ENCODE peak calls at places on chromosomes 2 and 18, in five cellular contexts. E, K, J, D and P are unnamed samples.

GRCh38 chr18:79792096-79792987 is 5.4 kb upstream of the KCNG2 start:
- DNase-seq in E (no peak), K (no peak), J (no peak), D (no peak), P (no peak)

GRCh38 chr2:210310550-210310949 is 4.4 kb downstream of the MYL1 start:
- DNase-seq in E (no peak), K (no peak), J (no peak), D (no peak), P (no peak)

GRCh38 chr2:3313845-3314375 is 63.7 kb downstream of the EIPR1 start:
- DNase-seq in E (peak), K (no peak), J (peak), D (peak), P (no peak)

GRCh38 chr2:172333626-172334330 is 93.6 kb upstream of the ITGA6 start:
- DNase-seq in E (no peak), K (no peak), J (no peak), D (no peak), P (no peak)

GRCh38 chr2:139142252-139142651 is 362.1 kb upstream of the NXPH2 start:
- DNase-seq in E (no peak), K (peak), J (peak), D (peak), P (peak)

GRCh38 chr2:161030260-161031063 is 129.8 kb upstream of the TANK start:
- DNase-seq in E (no peak), K (no peak), J (peak), D (peak), P (no peak)

GRCh38 chr2:96869824-96870630 is at the start of gene SEMA4C:
- DNase-seq in E (peak), K (no peak), J (peak), D (peak), P (peak)

GRCh38 chr2:104969564-104969963 is 68.3 kb upstream of the MRPS9 start:
- DNase-seq in E (no peak), K (no peak), J (no peak), D (no peak), P (no peak)

GRCh38 chr2:130328710-130329109 is 14.0 kb upstream of the IMP4 start:
- DNase-seq in E (no peak), K (no peak), J (peak), D (peak), P (no peak)

GRCh38 chr2:174593574-174594203 is 3.9 kb downstream of the WIPF1 start:
- DNase-seq in E (no peak), K (peak), J (peak), D (peak), P (peak)

GRCh38 chr2:10120938-10121574 is 1.5 kb upstream of the RRM2 start:
- DNase-seq in E (no peak), K (peak), J (peak), D (peak), P (no peak)

GRCh38 chr2:9099341-9099751 is 95.9 kb upstream of the MBOAT2 start:
- DNase-seq in E (no peak), K (peak), J (no peak), D (peak), P (no peak)

GRCh38 chr2:71064754-71065621 is 3.5 kb upstream of the NAGK start:
- DNase-seq in E (no peak), K (peak), J (peak), D (peak), P (no peak)

GRCh38 chr2:31428001-31428418 is 13.5 kb upstream of the XDH start:
- DNase-seq in E (no peak), K (peak), J (peak), D (no peak), P (no peak)

GRCh38 chr18:12027480-12027879 is 46.2 kb downstream of the IMPA2 start:
- DNase-seq in E (no peak), K (no peak), J (no peak), D (no peak), P (no peak)

GRCh38 chr2:229282758-229283546 is 11.9 kb upstream of the PID1 start:
- DNase-seq in E (no peak), K (no peak), J (peak), D (peak), P (no peak)

GRCh38 chr2:223442874-223443273 is 159.3 kb downstream of the SCG2 start:
- DNase-seq in E (no peak), K (no peak), J (no peak), D (no peak), P (no peak)

GRCh38 chr18:29681578-29681977 is 1361.0 kb downstream of the DSC3 start:
- DNase-seq in E (no peak), K (no peak), J (no peak), D (no peak), P (no peak)

GRCh38 chr2:219056176-219056895 is 4.4 kb downstream of the IHH start:
- DNase-seq in E (no peak), K (no peak), J (no peak), D (no peak), P (no peak)

GRCh38 chr2:58633576-58634365 is 392.6 kb upstream of the FANCL start:
- DNase-seq in E (no peak), K (no peak), J (peak), D (peak), P (no peak)

GRCh38 chr2:10288606-10289005 is 14.1 kb upstream of the HPCAL1 start:
- DNase-seq in E (no peak), K (no peak), J (no peak), D (no peak), P (no peak)

GRCh38 chr18:79898952-79899608 is 52.4 kb downstream of the SLC66A2 start:
- DNase-seq in E (no peak), K (no peak), J (no peak), D (no peak), P (no peak)

GRCh38 chr2:16664052-16664731 is 1.4 kb downstream of the CYRIA start:
- DNase-seq in E (peak), K (peak), J (no peak), D (peak), P (peak)

GRCh38 chr2:129780316-129781282 is 198.9 kb upstream of the RAB6C start:
- DNase-seq in E (no peak), K (no peak), J (no peak), D (no peak), P (no peak)

GRCh38 chr2:211869134-211869533 is 669.5 kb downstream of the ERBB4 start:
- DNase-seq in E (peak), K (no peak), J (no peak), D (no peak), P (no peak)

GRCh38 chr2:167196461-167197252 is 308.4 kb downstream of the XIRP2 start:
- DNase-seq in E (peak), K (peak), J (peak), D (peak), P (no peak)

GRCh38 chr2:109318150-109318948 is 189.3 kb downstream of the SH3RF3 start:
- DNase-seq in E (no peak), K (no peak), J (peak), D (peak), P (no peak)

GRCh38 chr2:167258712-167259111 is 370.4 kb downstream of the XIRP2 start:
- DNase-seq in E (no peak), K (no peak), J (no peak), D (no peak), P (no peak)

GRCh38 chr2:15278296-15278695 is 282.8 kb downstream of the NBAS start:
- DNase-seq in E (no peak), K (no peak), J (no peak), D (no peak), P (no peak)

GRCh38 chr2:15633971-15634346 is 42.3 kb downstream of the DDX1 start:
- DNase-seq in E (no peak), K (no peak), J (no peak), D (no peak), P (no peak)

GRCh38 chr2:179410552-179411356 is 146.1 kb upstream of the SESTD1 start:
- DNase-seq in E (peak), K (peak), J (peak), D (peak), P (peak)

GRCh38 chr2:60353406-60353800 is 200.1 kb downstream of the BCL11A start:
- DNase-seq in E (no peak), K (peak), J (no peak), D (no peak), P (no peak)

GRCh38 chr2:43426305-43427031 is 169.4 kb downstream of the THADA start:
- DNase-seq in E (peak), K (peak), J (peak), D (peak), P (no peak)

GRCh38 chr18:78776706-78777105 is 202.9 kb upstream of the SALL3 start:
- DNase-seq in E (no peak), K (no peak), J (no peak), D (no peak), P (no peak)

DNA sequence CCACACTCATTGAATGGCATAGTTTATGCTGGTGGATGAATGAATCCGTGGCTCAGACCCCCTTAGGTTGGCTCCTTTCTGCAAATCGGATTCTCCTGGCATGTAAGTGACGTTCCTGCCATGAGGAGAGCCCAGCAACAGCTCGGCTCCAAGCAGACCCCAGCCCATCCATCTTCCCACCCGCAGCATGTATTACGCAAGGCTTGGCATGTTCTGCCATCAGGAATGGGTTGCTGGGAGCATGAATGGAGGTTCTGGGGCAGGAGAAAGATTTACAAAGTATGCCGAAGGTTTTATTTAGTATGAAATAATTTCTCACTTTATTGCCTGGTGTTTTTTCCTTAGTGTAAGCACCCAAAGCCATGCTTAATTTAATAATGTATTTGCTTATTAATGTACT is 128.4 kb downstream of the ACKR3 start:
- DNase-seq in E (no peak), K (no peak), J (no peak), D (no peak), P (no peak)
- TF ChIP-seq CTCF in E (no peak), K (no peak), J (no peak), D (no peak), P (no peak)

DNA sequence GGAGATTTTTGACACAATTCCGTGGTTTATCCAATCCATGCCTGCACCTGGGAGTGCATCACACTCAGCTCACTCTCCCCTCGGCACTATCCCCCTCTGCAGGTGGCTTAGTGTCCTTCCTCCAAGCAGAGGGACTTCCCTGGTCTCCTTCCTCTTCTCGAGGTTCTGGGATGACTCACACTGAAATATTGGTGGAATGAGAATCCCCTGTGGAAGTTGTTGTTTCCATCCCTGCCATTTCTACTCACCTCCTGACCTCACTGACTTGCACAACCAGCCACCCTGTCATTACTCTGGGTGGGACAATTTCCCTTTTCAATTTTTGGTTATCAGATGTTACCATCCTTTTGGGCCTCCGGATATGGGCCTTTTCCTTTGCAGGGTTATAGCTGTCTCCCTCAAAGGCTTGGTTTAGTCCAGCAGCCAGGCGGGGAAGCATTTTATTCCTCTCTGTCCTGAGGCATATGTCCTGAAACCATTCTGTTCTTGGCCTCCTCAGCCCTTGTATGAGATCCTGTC is 59.9 kb downstream of the PTPRM start:
- DNase-seq in E (no peak), K (no peak), J (peak), D (peak), P (peak)
- TF ChIP-seq CTCF in E (no peak), K (no peak), J (peak), D (peak), P (no peak)

GRCh38 chr2:162071016-162071415 is 3.0 kb downstream of the DPP4 start:
- DNase-seq in E (no peak), K (no peak), J (peak), D (no peak), P (no peak)

GRCh38 chr2:162069200-162069910 is 4.7 kb downstream of the DPP4 start:
- DNase-seq in E (no peak), K (no peak), J (no peak), D (no peak), P (no peak)

GRCh38 chr2:162070228-162070918 is 3.6 kb downstream of the DPP4 start:
- DNase-seq in E (no peak), K (no peak), J (no peak), D (no peak), P (no peak)

GRCh38 chr2:162065767-162066166 is 8.2 kb downstream of the DPP4 start:
- DNase-seq in E (no peak), K (no peak), J (no peak), D (no peak), P (no peak)

DNA sequence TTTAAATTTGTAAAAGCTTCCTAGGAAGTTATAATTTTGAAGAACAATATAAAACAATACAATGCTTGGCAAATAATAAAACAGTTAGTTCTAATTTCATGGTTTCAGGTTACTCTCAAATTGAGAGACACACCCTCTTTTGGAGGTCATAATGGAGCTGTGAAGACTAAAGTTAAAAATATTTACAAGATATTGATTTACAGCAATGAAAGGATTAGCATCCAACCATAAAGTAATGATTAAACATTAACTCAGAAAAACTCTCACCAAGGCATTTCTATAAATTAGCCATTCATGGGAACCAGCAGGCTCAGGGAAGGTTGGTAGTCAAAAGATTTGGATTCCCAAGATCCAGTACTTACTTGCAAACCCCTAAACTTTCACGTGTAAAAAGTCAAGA is 6.4 kb downstream of the DPP4 start:
- DNase-seq in E (no peak), K (no peak), J (no peak), D (no peak), P (no peak)
- TF ChIP-seq CTCF in E (no peak), K (no peak), J (no peak), D (no peak), P (no peak)

GRCh38 chr2:107927034-107927534 is 59.2 kb upstream of the SLC5A7 start:
- DNase-seq in E (no peak), K (no peak), J (no peak), D (no peak), P (no peak)

GRCh38 chr2:107932483-107932882 is 53.8 kb upstream of the SLC5A7 start:
- DNase-seq in E (no peak), K (no peak), J (no peak), D (peak), P (no peak)

GRCh38 chr2:107936427-107937359 is 49.6 kb upstream of the SLC5A7 start:
- DNase-seq in E (no peak), K (peak), J (no peak), D (no peak), P (peak)

GRCh38 chr2:107932986-107933385 is 53.3 kb upstream of the SLC5A7 start:
- DNase-seq in E (no peak), K (no peak), J (peak), D (peak), P (no peak)
- TF ChIP-seq CTCF in E (no peak), K (peak), J (peak), D (peak), P (no peak)